ENCODE peak calls at places on chromosomes 7 and 10, in eight cellular contexts. One of them, this sample, is unnamed.

GRCh38 chr7:76352193-76352592 is 6.6 kb downstream of the YWHAG start:
- DNase-seq in foreskin fibroblast: no peak
- DNase-seq in activated CD4-positive, alpha-beta T cell treated with anti-CD3 and anti-CD28 coated beads for 4 hours: no peak
- DNase-seq in bronchial epithelial cell: no peak
- DNase-seq in WTC11: no peak
- DNase-seq in skeletal muscle cell: no peak
- DNase-seq in A172: peak; percentile 41
- DNase-seq in myocyte: peak; percentile 97
- DNase-seq in this sample: no peak

GRCh38 chr7:117285821-117286220 is 37.0 kb downstream of the WNT2 start:
- DNase-seq in A172: no peak
- DNase-seq in WTC11: no peak
- DNase-seq in bronchial epithelial cell: no peak
- DNase-seq in myocyte: no peak
- DNase-seq in foreskin fibroblast: peak; percentile 44
- DNase-seq in skeletal muscle cell: no peak
- DNase-seq in activated CD4-positive, alpha-beta T cell treated with anti-CD3 and anti-CD28 coated beads for 4 hours: no peak
- DNase-seq in this sample: no peak

GRCh38 chr10:122199070-122199469 is 72.0 kb upstream of the BTBD16 start:
- DNase-seq in activated CD4-positive, alpha-beta T cell treated with anti-CD3 and anti-CD28 coated beads for 4 hours: no peak
- DNase-seq in WTC11: no peak
- DNase-seq in myocyte: peak; percentile 20
- DNase-seq in bronchial epithelial cell: no peak
- DNase-seq in foreskin fibroblast: no peak
- DNase-seq in A172: no peak
- DNase-seq in skeletal muscle cell: no peak
- DNase-seq in this sample: no peak

GRCh38 chr10:43362191-43362839 is 9.1 kb upstream of the FXYD4 start:
- DNase-seq in activated CD4-positive, alpha-beta T cell treated with anti-CD3 and anti-CD28 coated beads for 4 hours: peak; percentile 94
- DNase-seq in skeletal muscle cell: peak; percentile 27
- DNase-seq in A172: no peak
- DNase-seq in myocyte: peak; percentile 41
- DNase-seq in bronchial epithelial cell: peak; percentile 89
- DNase-seq in WTC11: peak; percentile 96
- DNase-seq in foreskin fibroblast: peak; percentile 62
- DNase-seq in this sample: peak; percentile 20

GRCh38 chr7:143381427-143382125 is 431 bp downstream of the ZYX start:
- DNase-seq in activated CD4-positive, alpha-beta T cell treated with anti-CD3 and anti-CD28 coated beads for 4 hours: peak; percentile 24
- DNase-seq in foreskin fibroblast: peak; percentile 62
- DNase-seq in skeletal muscle cell: peak; percentile 52
- DNase-seq in A172: peak; percentile 58
- DNase-seq in bronchial epithelial cell: no peak
- DNase-seq in myocyte: peak; percentile 91
- DNase-seq in WTC11: no peak
- DNase-seq in this sample: peak; percentile 55

GRCh38 chr7:135980665-135981180 is 3.6 kb upstream of the MTPN start:
- DNase-seq in skeletal muscle cell: peak; percentile 38
- DNase-seq in bronchial epithelial cell: peak; percentile 83
- DNase-seq in WTC11: no peak
- DNase-seq in activated CD4-positive, alpha-beta T cell treated with anti-CD3 and anti-CD28 coated beads for 4 hours: peak; percentile 41
- DNase-seq in foreskin fibroblast: peak; percentile 53
- DNase-seq in myocyte: no peak
- DNase-seq in A172: peak; percentile 96
- DNase-seq in this sample: no peak

GRCh38 chr10:22583683-22584082 is 130.7 kb downstream of the PIP4K2A start:
- DNase-seq in activated CD4-positive, alpha-beta T cell treated with anti-CD3 and anti-CD28 coated beads for 4 hours: no peak
- DNase-seq in myocyte: no peak
- DNase-seq in bronchial epithelial cell: no peak
- DNase-seq in foreskin fibroblast: no peak
- DNase-seq in WTC11: no peak
- DNase-seq in skeletal muscle cell: no peak
- DNase-seq in A172: no peak
- DNase-seq in this sample: no peak

GRCh38 chr7:43791-44540 is 148.4 kb upstream of the FAM20C start:
- DNase-seq in skeletal muscle cell: no peak
- DNase-seq in myocyte: no peak
- DNase-seq in foreskin fibroblast: no peak
- DNase-seq in WTC11: no peak
- DNase-seq in bronchial epithelial cell: no peak
- DNase-seq in A172: no peak
- DNase-seq in activated CD4-positive, alpha-beta T cell treated with anti-CD3 and anti-CD28 coated beads for 4 hours: no peak
- DNase-seq in this sample: no peak

GRCh38 chr7:76997381-76998262 is 34.5 kb downstream of the SPDYE17 start:
- DNase-seq in WTC11: no peak
- DNase-seq in bronchial epithelial cell: no peak
- DNase-seq in foreskin fibroblast: no peak
- DNase-seq in A172: no peak
- DNase-seq in activated CD4-positive, alpha-beta T cell treated with anti-CD3 and anti-CD28 coated beads for 4 hours: no peak
- DNase-seq in skeletal muscle cell: no peak
- DNase-seq in myocyte: no peak
- DNase-seq in this sample: no peak

GRCh38 chr7:78472519-78472918 is 673.9 kb downstream of the PHTF2 start:
- DNase-seq in foreskin fibroblast: peak; percentile 69
- DNase-seq in myocyte: peak; percentile 43
- DNase-seq in activated CD4-positive, alpha-beta T cell treated with anti-CD3 and anti-CD28 coated beads for 4 hours: no peak
- DNase-seq in skeletal muscle cell: peak; percentile 33
- DNase-seq in A172: no peak
- DNase-seq in bronchial epithelial cell: peak; percentile 40
- DNase-seq in WTC11: no peak
- DNase-seq in this sample: peak; percentile 69

GRCh38 chr10:22103701-22104100 is 100.2 kb upstream of the DNAJC1 start:
- DNase-seq in skeletal muscle cell: no peak
- DNase-seq in A172: no peak
- DNase-seq in bronchial epithelial cell: peak; percentile 34
- DNase-seq in myocyte: no peak
- DNase-seq in foreskin fibroblast: no peak
- DNase-seq in WTC11: no peak
- DNase-seq in activated CD4-positive, alpha-beta T cell treated with anti-CD3 and anti-CD28 coated beads for 4 hours: no peak
- DNase-seq in this sample: no peak

GRCh38 chr10:106519376-106520035 is 645.0 kb downstream of the SORCS1 start:
- DNase-seq in WTC11: no peak
- DNase-seq in A172: no peak
- DNase-seq in myocyte: no peak
- DNase-seq in skeletal muscle cell: no peak
- DNase-seq in foreskin fibroblast: peak; percentile 17
- DNase-seq in bronchial epithelial cell: no peak
- DNase-seq in activated CD4-positive, alpha-beta T cell treated with anti-CD3 and anti-CD28 coated beads for 4 hours: no peak
- DNase-seq in this sample: no peak

GRCh38 chr7:4014649-4015048 is 667.4 kb upstream of the FOXK1 start:
- DNase-seq in foreskin fibroblast: no peak
- DNase-seq in myocyte: no peak
- DNase-seq in WTC11: no peak
- DNase-seq in skeletal muscle cell: no peak
- DNase-seq in A172: no peak
- DNase-seq in bronchial epithelial cell: no peak
- DNase-seq in activated CD4-positive, alpha-beta T cell treated with anti-CD3 and anti-CD28 coated beads for 4 hours: no peak
- DNase-seq in this sample: no peak

GRCh38 chr7:47482013-47482761 is 99.7 kb downstream of the TNS3 start:
- DNase-seq in myocyte: peak; percentile 98
- DNase-seq in bronchial epithelial cell: peak; percentile 85
- DNase-seq in A172: peak; percentile 99
- DNase-seq in activated CD4-positive, alpha-beta T cell treated with anti-CD3 and anti-CD28 coated beads for 4 hours: no peak
- DNase-seq in foreskin fibroblast: peak; percentile 94
- DNase-seq in WTC11: no peak
- DNase-seq in skeletal muscle cell: peak; percentile 87
- DNase-seq in this sample: peak; percentile 89

GRCh38 chr7:141533149-141533949 is 17.9 kb upstream of the AGK start:
- DNase-seq in myocyte: peak; percentile 88
- DNase-seq in activated CD4-positive, alpha-beta T cell treated with anti-CD3 and anti-CD28 coated beads for 4 hours: peak; percentile 53
- DNase-seq in foreskin fibroblast: peak; percentile 57
- DNase-seq in A172: peak; percentile 67
- DNase-seq in WTC11: peak; percentile 74
- DNase-seq in skeletal muscle cell: peak; percentile 35
- DNase-seq in bronchial epithelial cell: peak; percentile 55
- DNase-seq in this sample: peak; percentile 55

GRCh38 chr7:50304911-50305621 is 550 bp downstream of the IKZF1 start:
- DNase-seq in foreskin fibroblast: no peak
- DNase-seq in A172: no peak
- DNase-seq in skeletal muscle cell: no peak
- DNase-seq in bronchial epithelial cell: peak; percentile 1
- DNase-seq in myocyte: no peak
- DNase-seq in WTC11: no peak
- DNase-seq in activated CD4-positive, alpha-beta T cell treated with anti-CD3 and anti-CD28 coated beads for 4 hours: peak; percentile 65
- DNase-seq in this sample: no peak